ENCODE peak calls at places on chromosome 12, in five cellular contexts. D, N, K, U and T are unnamed samples.

GRCh38 chr12:95118138-95118787 is 44.8 kb upstream of the NR2C1 start:
- DNase-seq in D (no peak), N (no peak), K (no peak), U (no peak), T (no peak)

GRCh38 chr12:89695100-89695499 is 13.5 kb downstream of the ATP2B1 start:
- DNase-seq in D (no peak), N (no peak), K (no peak), U (no peak), T (no peak)

GRCh38 chr12:123269395-123269892 is 2.2 kb downstream of the CDK2AP1 start:
- DNase-seq in D (no peak), N (peak), K (peak), U (peak), T (peak)

GRCh38 chr12:110279976-110280783 is 867 bp upstream of the ATP2A2 start:
- DNase-seq in D (peak), N (peak), K (peak), U (no peak), T (peak)

GRCh38 chr12:128204725-128205124 is 62.2 kb upstream of the TMEM132C start:
- DNase-seq in D (no peak), N (no peak), K (no peak), U (no peak), T (no peak)

GRCh38 chr12:52010152-52010622 is 3.4 kb downstream of the TAMALIN start:
- DNase-seq in D (peak), N (peak), K (peak), U (no peak), T (peak)

GRCh38 chr12:94941440-94941862 is 62.0 kb downstream of the NDUFA12 start:
- DNase-seq in D (peak), N (no peak), K (no peak), U (no peak), T (no peak)

GRCh38 chr12:64457036-64457435 is 5.1 kb downstream of the TBK1 start:
- DNase-seq in D (peak), N (peak), K (no peak), U (no peak), T (no peak)

GRCh38 chr12:120252071-120252906 is 13.2 kb downstream of the PXN start:
- DNase-seq in D (peak), N (no peak), K (no peak), U (no peak), T (no peak)

GRCh38 chr12:94614288-94614721 is 36.1 kb downstream of the TMCC3 start:
- DNase-seq in D (no peak), N (no peak), K (no peak), U (no peak), T (peak)

GRCh38 chr12:89701606-89702206 is 6.9 kb downstream of the ATP2B1 start:
- DNase-seq in D (no peak), N (no peak), K (no peak), U (no peak), T (no peak)

GRCh38 chr12:95204141-95204866 is 13.0 kb downstream of the FGD6 start:
- DNase-seq in D (peak), N (peak), K (no peak), U (peak), T (peak)

GRCh38 chr12:98863167-98863566 is 218.1 kb downstream of the APAF1 start:
- DNase-seq in D (no peak), N (no peak), K (no peak), U (no peak), T (peak)

GRCh38 chr12:95982602-95983001 is 13.5 kb downstream of the HAL start:
- DNase-seq in D (no peak), N (no peak), K (no peak), U (no peak), T (no peak)

GRCh38 chr12:34402228-34402898 is 380.1 kb downstream of the ALG10 start:
- DNase-seq in D (no peak), N (no peak), K (no peak), U (no peak), T (no peak)

GRCh38 chr12:1907652-1908611 is 10.5 kb downstream of the CACNA2D4 start:
- DNase-seq in D (no peak), N (no peak), K (no peak), U (peak), T (no peak)

GRCh38 chr12:75816892-75817291 is 214.7 kb downstream of the PHLDA1 start:
- DNase-seq in D (no peak), N (no peak), K (no peak), U (no peak), T (no peak)

GRCh38 chr12:130981156-130981789 is 27.6 kb downstream of the ADGRD1 start:
- DNase-seq in D (no peak), N (no peak), K (no peak), U (no peak), T (no peak)

GRCh38 chr12:5269846-5270245 is 162.1 kb upstream of the NTF3 start:
- DNase-seq in D (no peak), N (no peak), K (no peak), U (peak), T (no peak)

GRCh38 chr12:15996254-15996653 is 85.1 kb downstream of the DERA start:
- DNase-seq in D (no peak), N (no peak), K (no peak), U (no peak), T (peak)

GRCh38 chr12:88638388-88638787 is 58.1 kb upstream of the KITLG start:
- DNase-seq in D (no peak), N (peak), K (no peak), U (no peak), T (peak)

GRCh38 chr12:128930591-128930990 is 77.3 kb downstream of the GLT1D1 start:
- DNase-seq in D (no peak), N (no peak), K (no peak), U (no peak), T (no peak)

GRCh38 chr12:30568453-30568852 is 127.2 kb downstream of the IPO8 start:
- DNase-seq in D (no peak), N (no peak), K (no peak), U (no peak), T (no peak)

GRCh38 chr12:108523365-108523764 is 8.3 kb downstream of the FICD start:
- DNase-seq in D (no peak), N (no peak), K (no peak), U (no peak), T (no peak)

GRCh38 chr12:118853634-118854033 is 127.7 kb upstream of the SRRM4 start:
- DNase-seq in D (no peak), N (peak), K (peak), U (no peak), T (peak)

GRCh38 chr12:13428538-13429265 is 232.2 kb downstream of the EMP1 start:
- DNase-seq in D (no peak), N (no peak), K (no peak), U (no peak), T (no peak)

GRCh38 chr12:77575376-77575775 is 255.3 kb upstream of the NAV3 start:
- DNase-seq in D (no peak), N (no peak), K (no peak), U (no peak), T (no peak)

GRCh38 chr12:57909611-57910010 is 31.8 kb upstream of the ATP23 start:
- DNase-seq in D (no peak), N (no peak), K (no peak), U (no peak), T (no peak)

GRCh38 chr12:100895197-100895596 is 100.6 kb downstream of the ANO4 start:
- DNase-seq in D (no peak), N (no peak), K (no peak), U (no peak), T (no peak)

GRCh38 chr12:6767592-6768384 is 1.6 kb downstream of the PTMS start:
- DNase-seq in D (no peak), N (no peak), K (peak), U (no peak), T (peak)

GRCh38 chr12:108600702-108601007 is 2.8 kb upstream of the TMEM119 start:
- DNase-seq in D (no peak), N (no peak), K (no peak), U (no peak), T (no peak)

GRCh38 chr12:46110220-46110700 is 119.9 kb upstream of the SCAF11 start:
- DNase-seq in D (no peak), N (no peak), K (no peak), U (no peak), T (no peak)

GRCh38 chr12:2651061-2651965 is 143.5 kb upstream of the FKBP4 start:
- DNase-seq in D (no peak), N (no peak), K (no peak), U (no peak), T (peak)

GRCh38 chr12:19443585-19443984 is 4.3 kb downstream of the AEBP2 start:
- DNase-seq in D (no peak), N (no peak), K (no peak), U (no peak), T (no peak)

GRCh38 chr12:1093166-1093751 is 102.2 kb downstream of the ERC1 start:
- DNase-seq in D (no peak), N (peak), K (no peak), U (no peak), T (peak)

GRCh38 chr12:48379784-48380183 is 29.1 kb upstream of the ZNF641 start:
- DNase-seq in D (no peak), N (no peak), K (no peak), U (no peak), T (no peak)

GRCh38 chr12:15728118-15728598 is 61.0 kb downstream of the EPS8 start:
- DNase-seq in D (no peak), N (no peak), K (no peak), U (no peak), T (no peak)